ENCODE peak calls at places on chromosomes 16 and 17, in nine cellular contexts. T is endothelial cell; B is SHP77; O is GM19239; Y is CD8-positive, alpha-beta memory T cell; Z is NCI-H226; I is GM12878; P is LoVo; F is NCI-H1105 treated with DMSO at 0.1 percent for 48 hours. D is an unnamed sample.

GRCh38 chr16:70570967-70571570 is 47.5 kb downstream of the SF3B3 start:
- DNase-seq in T (no peak), B (no peak), O (no peak), Y (no peak), Z (no peak), I (no peak), P (no peak), F (no peak), D (no peak)

GRCh38 chr17:50028207-50029120 is 27.4 kb upstream of the ITGA3 start:
- DNase-seq in T (peak; percentile 36), B (no peak), O (no peak), Y (no peak), Z (peak; percentile 95), I (no peak), P (peak; percentile 66), F (no peak), D (no peak)

GRCh38 chr17:19762515-19762961 is 14.4 kb upstream of the ALDH3A1 start:
- DNase-seq in T (peak; percentile 88), B (peak; percentile 91), O (peak; percentile 77), Y (peak; percentile 72), Z (peak; percentile 39), I (no peak), P (peak; percentile 45), F (peak; percentile 41), D (peak; percentile 60)

GRCh38 chr17:17910060-17910459 is 62.1 kb downstream of the TOM1L2 start:
- DNase-seq in T (no peak), B (no peak), O (no peak), Y (no peak), Z (no peak), I (no peak), P (no peak), F (no peak), D (no peak)

GRCh38 chr16:77213542-77214108 is 14.4 kb downstream of the SYCE1L start:
- DNase-seq in T (no peak), B (peak; percentile 23), O (no peak), Y (no peak), Z (peak; percentile 93), I (no peak), P (peak; percentile 71), F (peak; percentile 14), D (no peak)

GRCh38 chr16:88694221-88695087 is 8.1 kb upstream of the SNAI3 start:
- DNase-seq in T (no peak), B (no peak), O (no peak), Y (no peak), Z (no peak), I (no peak), P (no peak), F (no peak), D (no peak)

GRCh38 chr17:75776399-75777242 is 8.0 kb upstream of the UNK start:
- DNase-seq in T (no peak), B (no peak), O (no peak), Y (no peak), Z (no peak), I (no peak), P (peak; percentile 35), F (no peak), D (peak; percentile 61)

GRCh38 chr17:72492494-72492893 is 371.7 kb downstream of the SOX9 start:
- DNase-seq in T (no peak), B (no peak), O (no peak), Y (no peak), Z (no peak), I (no peak), P (no peak), F (no peak), D (no peak)

GRCh38 chr17:40921026-40921425 is 16.4 kb downstream of the KRT23 start:
- DNase-seq in T (no peak), B (no peak), O (no peak), Y (no peak), Z (no peak), I (no peak), P (no peak), F (no peak), D (no peak)

GRCh38 chr17:57668332-57668731 is 76.8 kb downstream of the CCDC182 start:
- DNase-seq in T (no peak), B (no peak), O (no peak), Y (no peak), Z (no peak), I (no peak), P (no peak), F (no peak), D (no peak)

GRCh38 chr17:80362428-80363119 is 52.4 kb upstream of the ENDOV start:
- DNase-seq in T (no peak), B (no peak), O (no peak), Y (no peak), Z (no peak), I (no peak), P (peak; percentile 21), F (no peak), D (no peak)

GRCh38 chr17:27879987-27880608 is 13.1 kb downstream of the LYRM9 start:
- DNase-seq in T (peak; percentile 80), B (peak; percentile 39), O (peak; percentile 72), Y (peak; percentile 71), Z (peak; percentile 32), I (peak; percentile 23), P (peak; percentile 70), F (peak; percentile 62), D (peak; percentile 50)

GRCh38 chr17:68733241-68734176 is 132.3 kb upstream of the FAM20A start:
- DNase-seq in T (no peak), B (no peak), O (no peak), Y (no peak), Z (peak; percentile 95), I (no peak), P (no peak), F (no peak), D (no peak)

GRCh38 chr16:18037051-18037450 is 299.5 kb downstream of the NPIPA8 start:
- DNase-seq in T (no peak), B (no peak), O (no peak), Y (no peak), Z (no peak), I (no peak), P (no peak), F (no peak), D (no peak)

GRCh38 chr17:40035162-40035559 is 19.0 kb downstream of the MED24 start:
- DNase-seq in T (peak; percentile 85), B (peak; percentile 23), O (no peak), Y (no peak), Z (no peak), I (no peak), P (no peak), F (no peak), D (no peak)

GRCh38 chr16:50303041-50303604 is 36.8 kb downstream of the ADCY7 start:
- DNase-seq in T (no peak), B (no peak), O (no peak), Y (peak; percentile 13), Z (peak; percentile 27), I (no peak), P (no peak), F (no peak), D (no peak)

GRCh38 chr16:79562166-79562823 is 38.2 kb downstream of the MAF start:
- DNase-seq in T (no peak), B (no peak), O (no peak), Y (no peak), Z (no peak), I (no peak), P (no peak), F (no peak), D (no peak)

GRCh38 chr17:61419496-61420046 is 19.9 kb downstream of the TBX2 start:
- DNase-seq in T (no peak), B (no peak), O (no peak), Y (no peak), Z (no peak), I (no peak), P (no peak), F (no peak), D (no peak)

GRCh38 chr16:85805442-85806045 is 6.0 kb downstream of the COX4I1 start:
- DNase-seq in T (no peak), B (no peak), O (no peak), Y (no peak), Z (no peak), I (no peak), P (no peak), F (no peak), D (no peak)

GRCh38 chr16:11572301-11572995 is 14.3 kb downstream of the LITAF start:
- DNase-seq in T (no peak), B (no peak), O (no peak), Y (peak; percentile 85), Z (no peak), I (no peak), P (no peak), F (no peak), D (peak; percentile 85)

GRCh38 chr16:28317040-28317880 is 24.9 kb downstream of the SBK1 start:
- DNase-seq in T (peak; percentile 75), B (peak; percentile 55), O (peak; percentile 89), Y (peak; percentile 80), Z (peak; percentile 12), I (no peak), P (peak; percentile 25), F (no peak), D (peak; percentile 71)

GRCh38 chr16:15548482-15548891 is 94.5 kb downstream of the MARF1 start:
- DNase-seq in T (no peak), B (no peak), O (no peak), Y (no peak), Z (peak; percentile 40), I (peak; percentile 15), P (no peak), F (no peak), D (no peak)

GRCh38 chr17:37179893-37180292 is 195.9 kb upstream of the C17orf78 start:
- DNase-seq in T (no peak), B (no peak), O (no peak), Y (no peak), Z (peak; percentile 63), I (no peak), P (peak; percentile 9), F (no peak), D (no peak)

GRCh38 chr17:67442787-67443624 is 65.9 kb downstream of the PITPNC1 start:
- DNase-seq in T (no peak), B (no peak), O (no peak), Y (no peak), Z (no peak), I (no peak), P (no peak), F (no peak), D (no peak)

GRCh38 chr16:80372341-80372740 is 168.5 kb upstream of the DYNLRB2 start:
- DNase-seq in T (no peak), B (no peak), O (no peak), Y (no peak), Z (no peak), I (no peak), P (no peak), F (no peak), D (no peak)

GRCh38 chr16:57299009-57299718 is 14.7 kb upstream of the PLLP start:
- DNase-seq in T (no peak), B (peak; percentile 49), O (no peak), Y (peak; percentile 69), Z (no peak), I (no peak), P (peak; percentile 73), F (peak; percentile 22), D (peak; percentile 67)

GRCh38 chr16:61887903-61888302 is 148.3 kb downstream of the CDH8 start:
- DNase-seq in T (no peak), B (no peak), O (no peak), Y (no peak), Z (peak; percentile 54), I (peak; percentile 19), P (no peak), F (no peak), D (no peak)